ENCODE peak calls at places on chromosomes 16 and 17, in nine cellular contexts. A is RCC 7860; U is AG10803; K is activated CD8-positive, alpha-beta memory T cell treated with anti-CD3 and anti-CD28 coated beads, Interleukin-2, amount 10 ng/mL, durations not matched to agents 7 days and 5 days; X is amniotic stem cell; J is heart left ventricle; W is stimulated activated CD8-positive, alpha-beta memory T cell treated with anti-CD3 and anti-CD28 coated beads, Interleukin-7, amount 100 ng/mL, for 24 hours; V is renal cortical epithelial cell; I is fibroblast of the aortic adventitia. Y is an unnamed sample.

GRCh38 chr16:27471661-27472060 is 69.7 kb downstream of the IL21R start:
- DNase-seq in A (no peak), W (no peak), U (no peak), I (no peak), X (no peak), K (no peak), V (no peak), J (no peak), Y (no peak)

GRCh38 chr17:41651625-41652460 is 27.5 kb upstream of the KRT17 start:
- DNase-seq in I (no peak), K (no peak), U (peak), A (no peak), J (no peak), W (no peak), V (peak), X (no peak), Y (no peak)

GRCh38 chr17:57211543-57211942 is 44.8 kb upstream of the MSI2 start:
- DNase-seq in A (peak), V (peak), K (no peak), X (no peak), W (no peak), U (no peak), I (no peak), J (no peak), Y (peak)

GRCh38 chr16:5504028-5504758 is 406.6 kb upstream of the EEF2KMT start:
- DNase-seq in X (no peak), A (no peak), V (peak), I (no peak), U (no peak), J (peak), K (no peak), W (no peak), Y (peak)

GRCh38 chr17:34703533-34703932 is 124.2 kb downstream of the TMEM132E start:
- DNase-seq in I (peak), K (peak), J (peak), V (peak), X (no peak), U (peak), W (no peak), A (peak), Y (no peak)

GRCh38 chr17:80449194-80449929 is 27.0 kb downstream of the NPTX1 start:
- DNase-seq in K (no peak), W (no peak), I (no peak), U (no peak), V (no peak), X (no peak), J (no peak), A (no peak), Y (no peak)

GRCh38 chr16:27839419-27839818 is 224.1 kb downstream of the GSG1L start:
- DNase-seq in J (no peak), X (peak), A (peak), K (no peak), I (peak), U (peak), V (peak), W (no peak), Y (no peak)

GRCh38 chr16:19929062-19929511 is 44.4 kb upstream of the GPRC5B start:
- DNase-seq in J (no peak), W (no peak), V (no peak), X (no peak), K (no peak), A (no peak), I (no peak), U (no peak), Y (no peak)

GRCh38 chr17:75459590-75460267 is 3.3 kb downstream of the TMEM94 start:
- DNase-seq in X (no peak), A (no peak), W (no peak), K (no peak), I (no peak), U (no peak), V (peak), J (no peak), Y (no peak)

GRCh38 chr16:12874135-12874534 is 27.3 kb upstream of the SHISA9 start:
- DNase-seq in U (peak), W (no peak), V (peak), X (peak), J (no peak), I (peak), A (peak), K (no peak), Y (peak)

GRCh38 chr17:80001376-80001775 is 34.3 kb downstream of the TBC1D16 start:
- DNase-seq in X (no peak), K (no peak), U (no peak), W (no peak), A (no peak), V (no peak), I (no peak), J (no peak), Y (no peak)

Y was measured in kidney glomerular epithelial cell.